ENCODE peak calls at places on chromosomes 5 and 9, in ten cellular contexts. K is cerebellum; P is activated T-cell treated with anti-CD3 and anti-CD28 coated beads for 1 hour; Y is SW480; U is RPMI7951; Z is HCT116; O is esophagus squamous epithelium; F is stimulated activated CD4-positive, alpha-beta T cell treated with anti-CD3 and anti-CD28 coated beads, Interleukin-1b, Interleukin-23, amount 100 ng/mL, for 48 hours; X is NCI-H1105; Q is WERI-Rb-1. C is an unnamed sample.

GRCh38 chr9:129166962-129167557 is 11.0 kb downstream of the IER5L start:
- DNase-seq in O (peak), Z (peak), Q (no peak), P (no peak), F (no peak), X (peak), K (no peak), U (peak), Y (peak), C (no peak)

GRCh38 chr5:74500037-74500917 is 140.3 kb downstream of the ENC1 start:
- DNase-seq in Y (no peak), O (no peak), X (no peak), Q (no peak), F (no peak), U (peak), Z (no peak), K (no peak), P (no peak), C (no peak)

GRCh38 chr5:27038476-27038875 is at the start of gene CDH9:
- DNase-seq in F (no peak), Y (no peak), X (no peak), P (no peak), O (no peak), K (no peak), Q (no peak), U (peak), Z (no peak), C (no peak)

GRCh38 chr5:54883374-54884194 is 101.8 kb downstream of the ESM1 start:
- DNase-seq in F (no peak), Q (peak), Z (no peak), U (peak), P (no peak), K (no peak), O (no peak), Y (no peak), X (no peak), C (no peak)

GRCh38 chr5:120314201-120314600 is 149.9 kb upstream of the PRR16 start:
- DNase-seq in K (no peak), Q (no peak), F (no peak), O (no peak), Y (no peak), Z (no peak), P (no peak), U (no peak), X (no peak), C (no peak)

GRCh38 chr5:79133121-79133656 is 21.6 kb downstream of the BHMT start:
- DNase-seq in X (peak), U (peak), Z (peak), Q (no peak), Y (peak), P (no peak), K (peak), O (no peak), F (no peak), C (peak)

GRCh38 chr5:159660401-159660800 is 255.9 kb upstream of the ADRA1B start:
- DNase-seq in Q (no peak), O (no peak), P (no peak), X (no peak), K (no peak), Z (no peak), U (no peak), Y (peak), F (no peak), C (no peak)

GRCh38 chr9:76162751-76163500 is 231.3 kb downstream of the RFK start:
- DNase-seq in O (no peak), Q (no peak), U (no peak), P (no peak), F (no peak), Y (no peak), X (no peak), Z (no peak), K (no peak), C (no peak)

GRCh38 chr5:43485406-43485805 is 1.7 kb upstream of the TMEM267 start:
- DNase-seq in K (no peak), Y (no peak), O (no peak), Z (no peak), P (no peak), Q (no peak), F (peak), U (no peak), X (no peak), C (no peak)

GRCh38 chr5:61176631-61177030 is 14.4 kb upstream of the SMIM15 start:
- DNase-seq in Y (no peak), X (no peak), P (no peak), U (no peak), Z (no peak), Q (no peak), F (no peak), K (no peak), O (no peak), C (no peak)

C was measured in cerebellar cortex.